ENCODE peak calls at places on chromosome 2, in five cellular contexts. D is CD4-positive, alpha-beta T cell; U is hepatocyte; M is dorsolateral prefrontal cortex; L is right atrium auricular region. E is an unnamed sample.

GRCh38 chr2:42089340-42089925 is 41.6 kb downstream of the PKDCC start:
- DNase-seq in M (no peak), D (peak), L (no peak), U (peak), E (no peak)

GRCh38 chr2:678964-679363 is 1.8 kb upstream of the TMEM18 start:
- DNase-seq in D (no peak), L (no peak), U (no peak), M (no peak), E (no peak)

GRCh38 chr2:208179028-208179609 is 10.7 kb downstream of the C2orf80 start:
- DNase-seq in L (no peak), U (peak), M (no peak), D (no peak), E (no peak)

GRCh38 chr2:64655873-64656272 is 2.2 kb upstream of the SERTAD2 start:
- DNase-seq in D (no peak), M (no peak), L (no peak), U (no peak), E (no peak)

GRCh38 chr2:198004921-198005829 is 200.8 kb downstream of the PLCL1 start:
- DNase-seq in D (no peak), M (no peak), L (no peak), U (no peak), E (no peak)

GRCh38 chr2:222708274-222708710 is 36.8 kb downstream of the MOGAT1 start:
- DNase-seq in M (peak), D (peak), L (peak), U (peak), E (peak)

GRCh38 chr2:8365331-8365910 is 316.4 kb upstream of the ID2 start:
- DNase-seq in D (no peak), U (no peak), L (no peak), M (no peak), E (no peak)

GRCh38 chr2:143950675-143951074 is 569.2 kb downstream of the ZEB2 start:
- DNase-seq in L (no peak), M (no peak), D (no peak), U (no peak), E (no peak)

GRCh38 chr2:239951117-239951734 is 73.9 kb downstream of the NDUFA10 start:
- DNase-seq in L (no peak), U (no peak), M (no peak), D (no peak), E (no peak)

GRCh38 chr2:31266804-31267203 is 32.9 kb downstream of the EHD3 start:
- DNase-seq in U (no peak), L (no peak), D (no peak), M (no peak), E (no peak)

GRCh38 chr2:232871835-232872736 is 2.0 kb downstream of the SNORC start:
- DNase-seq in D (no peak), U (no peak), M (peak), L (no peak), E (peak)

GRCh38 chr2:199410130-199410529 is 47.6 kb downstream of the SATB2 start:
- DNase-seq in M (no peak), U (no peak), D (no peak), L (no peak), E (no peak)

GRCh38 chr2:140695163-140695562 is 1435.7 kb downstream of the LRP1B start:
- DNase-seq in L (no peak), M (no peak), D (no peak), U (no peak), E (no peak)

GRCh38 chr2:11583203-11583752 is 49.4 kb downstream of the GREB1 start:
- DNase-seq in M (no peak), L (no peak), D (no peak), U (peak), E (no peak)

GRCh38 chr2:105568323-105568610 is 169.4 kb upstream of the FHL2 start:
- DNase-seq in D (no peak), M (no peak), U (no peak), L (no peak), E (no peak)

GRCh38 chr2:65499216-65499615 is 66.8 kb upstream of the SPRED2 start:
- DNase-seq in M (no peak), U (no peak), L (no peak), D (no peak), E (no peak)

GRCh38 chr2:64052468-64053241 is 33.4 kb upstream of the VPS54 start:
- DNase-seq in L (no peak), U (no peak), M (no peak), D (no peak), E (no peak)

DNA sequence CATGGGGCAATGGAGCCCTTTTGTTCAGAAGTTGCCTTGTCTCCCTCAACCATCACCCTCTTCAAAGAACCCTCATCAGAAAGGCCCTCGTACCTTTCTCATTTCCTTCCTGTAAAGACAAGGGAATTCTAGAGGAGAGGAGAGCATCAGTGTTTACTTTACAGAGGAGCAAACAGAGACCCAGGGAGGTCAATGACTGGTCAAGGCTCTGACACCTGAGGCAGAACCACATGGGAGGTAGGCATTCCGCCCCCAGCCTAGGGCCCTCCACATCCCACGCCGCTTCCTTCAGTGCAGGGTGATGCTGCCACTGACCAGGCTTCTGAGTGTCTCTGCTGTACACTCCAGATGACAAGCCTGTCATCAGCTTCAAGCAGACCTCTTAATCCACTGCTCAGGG is 104.7 kb downstream of the NRP2 start:
- DNase-seq in U (no peak), L (no peak), M (no peak), D (no peak), E (no peak)
- H3K27ac ChIP-seq in U (no peak), L (no peak), M (no peak), D (no peak), E (no peak)

GRCh38 chr2:219684721-219685689 is 57.6 kb downstream of the SLC4A3 start:
- DNase-seq in U (peak), M (peak), D (peak), L (peak), E (peak)
- H3K27ac ChIP-seq in U (peak), M (no peak), D (no peak), L (peak), E (peak)

DNA sequence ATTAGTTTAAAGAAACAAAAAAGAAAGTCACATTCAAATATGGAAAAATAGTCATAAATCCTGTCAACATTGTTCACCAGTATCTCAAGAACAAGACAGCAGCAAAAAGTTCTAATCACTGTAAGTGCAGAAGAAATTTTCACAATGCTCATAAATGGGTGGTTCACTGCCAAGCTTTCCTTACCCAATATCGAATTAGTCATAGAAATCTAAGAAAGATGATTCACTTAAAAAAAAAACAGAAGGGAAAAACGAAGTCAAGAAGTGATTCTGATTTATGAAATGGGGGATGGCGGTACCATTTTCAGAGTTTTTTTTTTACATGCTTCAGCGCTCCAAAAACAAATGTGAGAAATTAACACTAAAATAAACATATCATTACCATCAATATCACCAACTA is 156.7 kb downstream of the EXOC6B start:
- DNase-seq in U (no peak), D (no peak), L (no peak), M (no peak), E (no peak)
- H3K27ac ChIP-seq in U (no peak), D (no peak), L (no peak), M (no peak), E (no peak)

GRCh38 chr2:20930928-20931327 is 108.0 kb upstream of the LDAH start:
- DNase-seq in U (peak), M (no peak), D (no peak), L (no peak), E (no peak)
- H3K27ac ChIP-seq in U (no peak), M (no peak), D (no peak), L (no peak), E (no peak)

GRCh38 chr2:74278176-74278575 is 65.0 kb downstream of the SLC4A5 start:
- DNase-seq in L (no peak), D (no peak), M (no peak), U (peak), E (no peak)

GRCh38 chr2:74278694-74279093 is 64.5 kb downstream of the SLC4A5 start:
- DNase-seq in U (no peak), L (no peak), M (no peak), D (no peak), E (no peak)

GRCh38 chr2:74281141-74281540 is 62.1 kb downstream of the SLC4A5 start:
- DNase-seq in L (no peak), U (no peak), D (no peak), M (no peak), E (no peak)

GRCh38 chr2:74286725-74287124 is 56.5 kb downstream of the SLC4A5 start:
- DNase-seq in U (no peak), D (no peak), L (no peak), M (no peak), E (no peak)

GRCh38 chr2:74281576-74281975 is 61.6 kb downstream of the SLC4A5 start:
- DNase-seq in M (no peak), L (no peak), D (no peak), U (no peak), E (no peak)
- H3K27ac ChIP-seq in M (no peak), L (no peak), D (no peak), U (no peak), E (no peak)

GRCh38 chr2:46988230-46988629 is 72.6 kb upstream of the MCFD2 start:
- DNase-seq in D (no peak), U (no peak), M (no peak), L (no peak), E (no peak)

GRCh38 chr2:46983065-46983801 is 67.6 kb upstream of the MCFD2 start:
- DNase-seq in D (no peak), M (no peak), L (peak), U (no peak), E (no peak)

GRCh38 chr2:46984642-46985476 is 69.3 kb upstream of the MCFD2 start:
- DNase-seq in L (peak), M (no peak), D (peak), U (no peak), E (no peak)

GRCh38 chr2:46984034-46984433 is 68.4 kb upstream of the MCFD2 start:
- DNase-seq in M (no peak), D (no peak), L (no peak), U (no peak), E (no peak)

GRCh38 chr2:46985512-46985911 is 69.9 kb upstream of the MCFD2 start:
- DNase-seq in D (no peak), U (no peak), M (no peak), L (no peak), E (no peak)
- H3K27ac ChIP-seq in D (peak), U (peak), M (peak), L (peak), E (peak)

E was measured in caudate nucleus.